ENCODE peak calls at places on chromosome 21, in four cellular contexts. Q, W, T and R are unnamed samples.

GRCh38 chr21:15063081-15063820 is 1.5 kb downstream of the NRIP1 start:
- DNase-seq in T (no peak), Q (no peak), W (no peak), R (no peak)

GRCh38 chr21:31911138-31911907 is 38.5 kb downstream of the HUNK start:
- DNase-seq in Q (peak), T (no peak), W (no peak), R (no peak)

GRCh38 chr21:41427556-41427955 is 1.5 kb downstream of the MX1 start:
- DNase-seq in W (no peak), T (no peak), Q (no peak), R (no peak)

GRCh38 chr21:28714795-28715464 is 277.7 kb downstream of the LTN1 start:
- DNase-seq in T (no peak), Q (no peak), W (no peak), R (no peak)

GRCh38 chr21:27647401-27647800 is 680.5 kb upstream of the ADAMTS5 start:
- DNase-seq in Q (no peak), W (no peak), T (no peak), R (no peak)

GRCh38 chr21:24223625-24224024 is 1383.7 kb downstream of the MRPL39 start:
- DNase-seq in T (no peak), Q (no peak), W (no peak), R (no peak)

GRCh38 chr21:39381009-39381408 is 32.1 kb upstream of the HMGN1 start:
- DNase-seq in W (no peak), Q (no peak), T (no peak), R (no peak)

GRCh38 chr21:45289655-45290515 is 2.2 kb upstream of the POFUT2 start:
- DNase-seq in W (no peak), T (no peak), Q (no peak), R (no peak)

GRCh38 chr21:42545317-42545716 is 31.7 kb downstream of the SLC37A1 start:
- DNase-seq in W (no peak), T (no peak), Q (no peak), R (no peak)

GRCh38 chr21:34889287-34889536 is 159.9 kb downstream of the RUNX1 start:
- DNase-seq in T (no peak), W (peak), Q (no peak), R (peak)

GRCh38 chr21:45178971-45179370 is 104.6 kb downstream of the ADARB1 start:
- DNase-seq in T (no peak), Q (no peak), W (no peak), R (no peak)

GRCh38 chr21:25385912-25386474 is 221.3 kb downstream of the MRPL39 start:
- DNase-seq in Q (peak), T (peak), W (no peak), R (no peak)

GRCh38 chr21:15669247-15669646 is 60.5 kb upstream of the USP25 start:
- DNase-seq in W (no peak), T (no peak), Q (no peak), R (no peak)

GRCh38 chr21:36010801-36011200 is 49.5 kb downstream of the SETD4 start:
- DNase-seq in T (no peak), W (no peak), Q (no peak), R (no peak)

GRCh38 chr21:15423676-15424445 is 305.9 kb upstream of the USP25 start:
- DNase-seq in W (no peak), Q (no peak), T (no peak), R (no peak)

GRCh38 chr21:44790401-44790800 is 11.2 kb downstream of the UBE2G2 start:
- DNase-seq in W (no peak), Q (no peak), T (no peak), R (no peak)

GRCh38 chr21:31612889-31613785 is 46.4 kb upstream of the SOD1 start:
- DNase-seq in Q (peak), T (no peak), W (no peak), R (no peak)

GRCh38 chr21:45979651-45980050 is 1.9 kb upstream of the COL6A1 start:
- DNase-seq in W (no peak), T (no peak), Q (no peak), R (peak)